ENCODE peak calls at places on chromosomes 5 and 9, in four cellular contexts. R is midbrain; M is activated CD8-positive, alpha-beta memory T cell treated with anti-CD3 and anti-CD28 coated beads, Interleukin-2, amount 50 U/mL, for 4 hours; P is stimulated activated naive CD8-positive, alpha-beta T cell treated with anti-CD3 and anti-CD28 coated beads, Interleukin-15, amount 100 ng/mL, for 72 hours. Y is an unnamed sample.

GRCh38 chr9:130632081-130632710 is 32.2 kb upstream of the PRDM12 start:
- DNase-seq in M (no peak), R (no peak), P (no peak), Y (peak)

GRCh38 chr9:121574771-121575519 is 75.3 kb upstream of the GGTA1 start:
- DNase-seq in M (no peak), P (no peak), R (no peak), Y (no peak)

GRCh38 chr5:163585206-163585605 is 79.8 kb downstream of the MAT2B start:
- DNase-seq in M (no peak), R (no peak), P (no peak), Y (no peak)

GRCh38 chr5:150001660-150002493 is 1.3 kb downstream of the HMGXB3 start:
- DNase-seq in R (peak), M (peak), P (peak), Y (no peak)

GRCh38 chr9:127987103-127987614 is 6.4 kb upstream of the EEIG1 start:
- DNase-seq in M (no peak), P (no peak), R (no peak), Y (no peak)

GRCh38 chr5:16313761-16314160 is 134.2 kb upstream of the MARCHF11 start:
- DNase-seq in P (no peak), M (no peak), R (no peak), Y (no peak)

GRCh38 chr5:141558150-141558549 is 60.6 kb downstream of the DIAPH1 start:
- DNase-seq in R (no peak), P (no peak), M (no peak), Y (no peak)

GRCh38 chr5:58133631-58134296 is 326.1 kb downstream of the PLK2 start:
- DNase-seq in M (no peak), P (no peak), R (no peak), Y (no peak)

GRCh38 chr5:126093041-126093440 is 330.2 kb upstream of the GRAMD2B start:
- DNase-seq in M (no peak), P (no peak), R (no peak), Y (no peak)

GRCh38 chr5:41559184-41559583 is 48.8 kb upstream of the PLCXD3 start:
- DNase-seq in R (no peak), P (no peak), M (no peak), Y (no peak)

GRCh38 chr9:19484699-19485098 is 75.9 kb downstream of the ACER2 start:
- DNase-seq in M (no peak), R (no peak), P (no peak), Y (no peak)

GRCh38 chr9:127133739-127134167 is 11.3 kb upstream of the ANGPTL2 start:
- DNase-seq in R (peak), P (no peak), M (no peak), Y (no peak)

GRCh38 chr9:2066312-2067273 is 51.4 kb downstream of the SMARCA2 start:
- DNase-seq in R (no peak), P (no peak), M (no peak), Y (no peak)

GRCh38 chr9:75451505-75451904 is 363.2 kb downstream of the OSTF1 start:
- DNase-seq in M (no peak), R (no peak), P (no peak), Y (no peak)

GRCh38 chr9:82991684-82992083 is 71.3 kb downstream of the RASEF start:
- DNase-seq in M (no peak), R (peak), P (no peak), Y (no peak)

GRCh38 chr5:167049771-167050567 is 1241.5 kb upstream of the WWC1 start:
- DNase-seq in R (no peak), P (no peak), M (no peak), Y (no peak)

GRCh38 chr5:33824516-33825195 is 67.1 kb downstream of the ADAMTS12 start:
- DNase-seq in M (no peak), R (peak), P (no peak), Y (no peak)

GRCh38 chr5:19492861-19493260 is 495.1 kb downstream of the CDH18 start:
- DNase-seq in M (no peak), R (no peak), P (no peak), Y (no peak)

GRCh38 chr5:131787736-131788135 is 9.1 kb downstream of the FNIP1 start:
- DNase-seq in P (no peak), M (no peak), R (no peak), Y (no peak)

GRCh38 chr5:134226441-134227192 is 744 bp upstream of the PPP2CA start:
- DNase-seq in P (no peak), R (peak), M (no peak), Y (no peak)

GRCh38 chr5:36161317-36161716 is 9.4 kb downstream of the SKP2 start:
- DNase-seq in P (no peak), R (no peak), M (no peak), Y (no peak)

GRCh38 chr9:111743275-111743674 is 51.5 kb downstream of the SHOC1 start:
- DNase-seq in M (no peak), P (peak), R (no peak), Y (no peak)

GRCh38 chr5:116733995-116734716 is 159.5 kb upstream of the SEMA6A start:
- DNase-seq in P (no peak), R (no peak), M (no peak), Y (no peak)

GRCh38 chr9:83024501-83025125 is 38.3 kb downstream of the RASEF start:
- DNase-seq in P (no peak), R (no peak), M (no peak), Y (no peak)

GRCh38 chr9:101991926-101992325 is 253.5 kb upstream of the GRIN3A start:
- DNase-seq in R (no peak), M (no peak), P (no peak), Y (no peak)

GRCh38 chr5:143322931-143323330 is 80.6 kb downstream of the NR3C1 start:
- DNase-seq in P (no peak), R (no peak), M (no peak), Y (no peak)

GRCh38 chr5:162068412-162068811 is 839 bp downstream of the GABRG2 start:
- DNase-seq in M (no peak), P (no peak), R (no peak), Y (peak)

GRCh38 chr5:142179776-142180387 is 71.3 kb downstream of the NDFIP1 start:
- DNase-seq in P (no peak), M (no peak), R (no peak), Y (no peak)

GRCh38 chr5:36685631-36686147 is 79.3 kb downstream of the SLC1A3 start:
- DNase-seq in P (no peak), M (no peak), R (no peak), Y (no peak)

GRCh38 chr9:84438391-84438790 is 97.8 kb upstream of the SLC28A3 start:
- DNase-seq in M (no peak), R (no peak), P (no peak), Y (no peak)

GRCh38 chr9:134260801-134261200 is 65.5 kb upstream of the RXRA start:
- DNase-seq in R (no peak), M (no peak), P (no peak), Y (peak)

GRCh38 chr9:37758747-37759146 is 5.1 kb downstream of the TRMT10B start:
- DNase-seq in R (no peak), M (no peak), P (no peak), Y (no peak)

GRCh38 chr5:83312672-83313071 is 158.9 kb upstream of the VCAN start:
- DNase-seq in P (no peak), R (peak), M (no peak), Y (no peak)